ENCODE peak calls at places on chromosome 11, in seven cellular contexts. One of them, this sample, is unnamed.

GRCh38 chr11:133924661-133925060 is 32.1 kb downstream of the IGSF9B start:
- DNase-seq in HepG2: no peak
- DNase-seq in pancreas: no peak
- DNase-seq in astrocyte of the spinal cord: no peak
- DNase-seq in fibroblast of pulmonary artery: no peak
- DNase-seq in GM23338: no peak
- DNase-seq in cardiac fibroblast: no peak
- DNase-seq in this sample: no peak

GRCh38 chr11:73856001-73856663 is 20.5 kb downstream of the COA4 start:
- DNase-seq in HepG2: no peak
- DNase-seq in pancreas: no peak
- DNase-seq in astrocyte of the spinal cord: no peak
- DNase-seq in fibroblast of pulmonary artery: no peak
- DNase-seq in GM23338: no peak
- DNase-seq in cardiac fibroblast: no peak
- DNase-seq in this sample: no peak

GRCh38 chr11:109641549-109641948 is 219.6 kb downstream of the C11orf87 start:
- DNase-seq in HepG2: peak; percentile 3
- DNase-seq in pancreas: no peak
- DNase-seq in astrocyte of the spinal cord: peak; percentile 49
- DNase-seq in fibroblast of pulmonary artery: peak; percentile 62
- DNase-seq in GM23338: peak; percentile 78
- DNase-seq in cardiac fibroblast: peak; percentile 55
- DNase-seq in this sample: no peak

GRCh38 chr11:74018331-74019005 is 9.6 kb upstream of the UCP3 start:
- DNase-seq in HepG2: peak; percentile 89
- DNase-seq in pancreas: peak; percentile 90
- DNase-seq in astrocyte of the spinal cord: peak; percentile 71
- DNase-seq in fibroblast of pulmonary artery: peak; percentile 91
- DNase-seq in GM23338: no peak
- DNase-seq in cardiac fibroblast: peak; percentile 88
- DNase-seq in this sample: peak; percentile 82

GRCh38 chr11:8354622-8355417 is 91.1 kb upstream of the LMO1 start:
- DNase-seq in HepG2: no peak
- DNase-seq in pancreas: no peak
- DNase-seq in astrocyte of the spinal cord: no peak
- DNase-seq in fibroblast of pulmonary artery: no peak
- DNase-seq in GM23338: no peak
- DNase-seq in cardiac fibroblast: no peak
- DNase-seq in this sample: no peak

GRCh38 chr11:48036011-48036410 is 55.7 kb downstream of the PTPRJ start:
- DNase-seq in HepG2: no peak
- DNase-seq in pancreas: no peak
- DNase-seq in astrocyte of the spinal cord: no peak
- DNase-seq in fibroblast of pulmonary artery: no peak
- DNase-seq in GM23338: peak; percentile 62
- DNase-seq in cardiac fibroblast: no peak
- DNase-seq in this sample: no peak

GRCh38 chr11:95089620-95090542 is at the start of gene ENDOD1:
- DNase-seq in HepG2: peak; percentile 57
- DNase-seq in pancreas: peak; percentile 84
- DNase-seq in astrocyte of the spinal cord: peak; percentile 80
- DNase-seq in fibroblast of pulmonary artery: peak; percentile 84
- DNase-seq in GM23338: peak; percentile 90
- DNase-seq in cardiac fibroblast: peak; percentile 81
- DNase-seq in this sample: no peak

GRCh38 chr11:119863811-119864601 is 135.0 kb upstream of the NECTIN1 start:
- DNase-seq in HepG2: no peak
- DNase-seq in pancreas: no peak
- DNase-seq in astrocyte of the spinal cord: no peak
- DNase-seq in fibroblast of pulmonary artery: no peak
- DNase-seq in GM23338: peak; percentile 49
- DNase-seq in cardiac fibroblast: no peak
- DNase-seq in this sample: no peak

GRCh38 chr11:133985981-133986380 is 29.2 kb upstream of the IGSF9B start:
- DNase-seq in HepG2: no peak
- DNase-seq in pancreas: no peak
- DNase-seq in astrocyte of the spinal cord: no peak
- DNase-seq in fibroblast of pulmonary artery: no peak
- DNase-seq in GM23338: no peak
- DNase-seq in cardiac fibroblast: no peak
- DNase-seq in this sample: no peak

GRCh38 chr11:27807594-27807993 is 107.3 kb upstream of the BDNF start:
- DNase-seq in HepG2: no peak
- DNase-seq in pancreas: no peak
- DNase-seq in astrocyte of the spinal cord: no peak
- DNase-seq in fibroblast of pulmonary artery: peak; percentile 15
- DNase-seq in GM23338: no peak
- DNase-seq in cardiac fibroblast: peak; percentile 46
- DNase-seq in this sample: no peak

GRCh38 chr11:36702330-36703054 is 104.5 kb upstream of the RAG2 start:
- DNase-seq in HepG2: peak; percentile 63
- DNase-seq in pancreas: peak; percentile 52
- DNase-seq in astrocyte of the spinal cord: peak; percentile 72
- DNase-seq in fibroblast of pulmonary artery: peak; percentile 75
- DNase-seq in GM23338: peak; percentile 85
- DNase-seq in cardiac fibroblast: peak; percentile 77
- DNase-seq in this sample: peak; percentile 62

GRCh38 chr11:119854521-119854920 is 125.5 kb upstream of the NECTIN1 start:
- DNase-seq in HepG2: no peak
- DNase-seq in pancreas: no peak
- DNase-seq in astrocyte of the spinal cord: no peak
- DNase-seq in fibroblast of pulmonary artery: no peak
- DNase-seq in GM23338: no peak
- DNase-seq in cardiac fibroblast: no peak
- DNase-seq in this sample: no peak

GRCh38 chr11:22304337-22304961 is 33.7 kb upstream of the SLC17A6 start:
- DNase-seq in HepG2: peak; percentile 12
- DNase-seq in pancreas: no peak
- DNase-seq in astrocyte of the spinal cord: peak; percentile 40
- DNase-seq in fibroblast of pulmonary artery: peak; percentile 54
- DNase-seq in GM23338: peak; percentile 76
- DNase-seq in cardiac fibroblast: peak; percentile 60
- DNase-seq in this sample: peak; percentile 19

GRCh38 chr11:120652705-120653335 is 141.3 kb downstream of the GRIK4 start:
- DNase-seq in HepG2: no peak
- DNase-seq in pancreas: no peak
- DNase-seq in astrocyte of the spinal cord: no peak
- DNase-seq in fibroblast of pulmonary artery: peak; percentile 21
- DNase-seq in GM23338: peak; percentile 52
- DNase-seq in cardiac fibroblast: peak; percentile 2
- DNase-seq in this sample: no peak

GRCh38 chr11:86143429-86144030 is 74.6 kb upstream of the PICALM start:
- DNase-seq in HepG2: no peak
- DNase-seq in pancreas: no peak
- DNase-seq in astrocyte of the spinal cord: no peak
- DNase-seq in fibroblast of pulmonary artery: no peak
- DNase-seq in GM23338: no peak
- DNase-seq in cardiac fibroblast: no peak
- DNase-seq in this sample: no peak

GRCh38 chr11:77821349-77821851 is 456 bp downstream of the AAMDC start:
- DNase-seq in HepG2: peak; percentile 20
- DNase-seq in pancreas: no peak
- DNase-seq in astrocyte of the spinal cord: peak; percentile 47
- DNase-seq in fibroblast of pulmonary artery: peak; percentile 51
- DNase-seq in GM23338: peak; percentile 67
- DNase-seq in cardiac fibroblast: peak; percentile 40
- DNase-seq in this sample: no peak

GRCh38 chr11:36361901-36362391 is 65.9 kb downstream of the PRR5L start:
- DNase-seq in HepG2: no peak
- DNase-seq in pancreas: no peak
- DNase-seq in astrocyte of the spinal cord: peak; percentile 95
- DNase-seq in fibroblast of pulmonary artery: peak; percentile 84
- DNase-seq in GM23338: peak; percentile 43
- DNase-seq in cardiac fibroblast: peak; percentile 89
- DNase-seq in this sample: no peak

GRCh38 chr11:65552413-65552951 is 5.7 kb downstream of the LTBP3 start:
- DNase-seq in HepG2: no peak
- DNase-seq in pancreas: no peak
- DNase-seq in astrocyte of the spinal cord: no peak
- DNase-seq in fibroblast of pulmonary artery: no peak
- DNase-seq in GM23338: peak; percentile 52
- DNase-seq in cardiac fibroblast: no peak
- DNase-seq in this sample: no peak

GRCh38 chr11:65553301-65554001 is 4.7 kb downstream of the LTBP3 start:
- DNase-seq in HepG2: no peak
- DNase-seq in pancreas: no peak
- DNase-seq in astrocyte of the spinal cord: no peak
- DNase-seq in fibroblast of pulmonary artery: no peak
- DNase-seq in GM23338: peak; percentile 85
- DNase-seq in cardiac fibroblast: no peak
- DNase-seq in this sample: no peak

GRCh38 chr11:65554842-65555395 is 3.2 kb downstream of the LTBP3 start:
- DNase-seq in HepG2: no peak
- DNase-seq in pancreas: no peak
- DNase-seq in astrocyte of the spinal cord: no peak
- DNase-seq in fibroblast of pulmonary artery: no peak
- DNase-seq in GM23338: no peak
- DNase-seq in cardiac fibroblast: no peak
- DNase-seq in this sample: no peak

GRCh38 chr11:65555693-65556231 is 2.4 kb downstream of the LTBP3 start:
- DNase-seq in HepG2: peak; percentile 83
- DNase-seq in pancreas: no peak
- DNase-seq in astrocyte of the spinal cord: peak; percentile 90
- DNase-seq in fibroblast of pulmonary artery: peak; percentile 69
- DNase-seq in GM23338: no peak
- DNase-seq in cardiac fibroblast: peak; percentile 83
- DNase-seq in this sample: no peak

DNA sequence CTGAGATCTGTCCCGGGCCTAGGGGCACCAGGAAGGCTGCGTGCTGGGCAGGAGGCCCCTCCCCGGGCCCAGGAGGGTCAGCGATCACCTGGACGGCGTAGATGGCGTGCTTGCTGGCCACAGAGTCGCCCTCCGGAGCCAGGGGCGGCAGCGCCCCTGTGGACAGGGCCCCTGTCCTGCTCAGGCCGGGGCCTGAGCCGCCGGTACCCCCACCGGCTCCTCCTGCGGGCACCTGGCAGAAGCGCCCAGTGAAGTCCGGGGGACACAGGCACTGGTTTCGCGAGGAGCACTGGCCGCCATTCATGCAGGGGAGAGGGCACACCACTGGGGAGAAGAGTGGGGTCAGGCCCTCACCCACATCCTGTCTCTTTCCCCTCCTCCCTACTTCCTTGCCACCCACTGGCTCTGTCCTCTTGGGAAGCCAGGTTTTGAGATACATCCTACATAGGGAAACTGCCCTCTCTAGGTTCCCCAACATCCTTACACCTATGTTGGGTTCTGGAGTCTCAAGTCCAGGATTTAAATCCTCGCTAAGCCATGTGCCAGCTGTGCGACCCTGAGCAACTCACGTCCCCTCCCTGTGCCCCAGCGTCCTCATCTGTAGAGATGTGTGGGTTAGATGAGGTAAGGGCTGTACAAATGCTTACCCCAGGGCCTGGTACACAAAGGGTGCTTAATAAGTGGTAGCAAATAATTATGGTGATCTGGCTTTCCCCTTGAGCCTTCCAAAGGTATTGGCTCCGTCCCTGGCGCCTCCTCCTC is 3.9 kb downstream of the LTBP3 start:
- DNase-seq in HepG2: no peak
- DNase-seq in pancreas: no peak
- DNase-seq in astrocyte of the spinal cord: no peak
- DNase-seq in fibroblast of pulmonary artery: no peak
- DNase-seq in GM23338: no peak
- DNase-seq in cardiac fibroblast: no peak
- DNase-seq in this sample: no peak
- H3K4me3 ChIP-seq in HepG2: no peak overlapping the region
- H3K4me3 ChIP-seq in pancreas: no peak overlapping the region
- H3K4me3 ChIP-seq in astrocyte of the spinal cord: no peak overlapping the region
- H3K4me3 ChIP-seq in fibroblast of pulmonary artery: no peak overlapping the region
- H3K4me3 ChIP-seq in GM23338: peak overlapping the region; percentile 71
- H3K4me3 ChIP-seq in cardiac fibroblast: no peak overlapping the region
- H3K4me3 ChIP-seq in this sample: no peak overlapping the region

DNA sequence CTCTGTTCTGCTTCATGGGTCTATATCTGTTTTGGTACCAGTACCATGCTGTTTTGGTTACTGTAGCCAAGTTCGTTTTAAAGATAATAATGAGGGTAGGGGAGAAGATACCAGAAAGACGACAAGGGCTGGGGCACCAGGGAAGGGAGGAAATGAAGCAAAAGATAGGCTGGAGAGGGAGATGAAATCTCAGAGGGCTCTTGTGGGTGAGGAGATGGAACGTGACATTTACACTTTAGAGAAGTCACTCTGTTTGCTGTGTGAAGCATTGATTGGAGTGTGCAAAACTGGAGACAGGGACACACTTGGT is 33.5 kb downstream of the OR4D9 start:
- DNase-seq in HepG2: no peak
- DNase-seq in pancreas: no peak
- DNase-seq in astrocyte of the spinal cord: no peak
- DNase-seq in fibroblast of pulmonary artery: no peak
- DNase-seq in GM23338: no peak
- DNase-seq in cardiac fibroblast: no peak
- DNase-seq in this sample: no peak
- H3K4me3 ChIP-seq in HepG2: no peak overlapping the region
- H3K4me3 ChIP-seq in pancreas: no peak overlapping the region
- H3K4me3 ChIP-seq in astrocyte of the spinal cord: no peak overlapping the region
- H3K4me3 ChIP-seq in fibroblast of pulmonary artery: no peak overlapping the region
- H3K4me3 ChIP-seq in GM23338: no peak overlapping the region
- H3K4me3 ChIP-seq in cardiac fibroblast: no peak overlapping the region
- H3K4me3 ChIP-seq in this sample: no peak overlapping the region

DNA sequence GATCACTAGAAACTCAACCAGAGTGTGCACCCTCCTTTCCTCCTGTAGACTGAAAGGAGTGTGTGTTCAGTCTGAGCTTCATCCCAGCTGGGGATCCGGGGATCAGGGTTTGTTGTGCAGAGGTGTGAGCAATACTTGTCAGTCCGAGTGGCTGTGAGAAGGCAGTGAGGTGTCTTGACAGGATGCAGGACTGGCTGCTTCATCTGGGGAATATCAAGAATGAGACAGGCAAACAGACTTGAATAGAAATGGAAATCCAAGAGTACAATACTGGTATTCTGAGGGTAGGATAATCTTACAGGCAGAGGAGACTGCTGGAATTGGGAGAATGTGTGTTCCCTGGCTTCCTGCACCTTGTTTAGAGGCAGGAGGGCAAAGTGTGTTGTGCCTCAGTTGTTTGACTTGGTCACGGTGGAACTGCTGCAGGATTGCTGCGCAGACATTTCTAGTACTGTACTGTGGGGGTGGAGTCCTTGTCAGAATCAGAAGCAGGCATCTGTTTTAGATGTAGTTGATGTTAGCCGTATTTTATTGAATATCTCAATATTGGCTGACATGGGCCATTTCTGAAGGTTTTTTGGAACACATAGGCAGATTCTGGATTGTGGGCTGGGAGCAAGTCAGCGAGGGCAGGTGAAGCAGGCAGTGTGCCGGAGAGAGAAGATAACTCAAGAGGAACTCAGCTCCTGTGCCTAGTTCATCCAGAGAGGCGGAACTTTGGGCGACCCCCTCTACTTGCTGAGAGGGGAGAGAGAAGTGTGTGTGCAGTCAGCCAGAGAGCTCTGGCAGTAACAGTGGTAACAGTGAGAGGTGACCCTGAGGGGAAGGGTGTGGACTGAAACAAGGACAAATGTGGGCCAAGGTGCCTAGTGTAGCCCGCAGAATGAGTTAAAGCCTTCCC is 27.1 kb upstream of the GRK2 start:
- DNase-seq in HepG2: no peak
- DNase-seq in pancreas: no peak
- DNase-seq in astrocyte of the spinal cord: no peak
- DNase-seq in fibroblast of pulmonary artery: no peak
- DNase-seq in GM23338: no peak
- DNase-seq in cardiac fibroblast: peak; percentile 27
- DNase-seq in this sample: no peak
- H3K4me3 ChIP-seq in HepG2: peak overlapping the region; percentile 34
- H3K4me3 ChIP-seq in pancreas: no peak overlapping the region
- H3K4me3 ChIP-seq in astrocyte of the spinal cord: peak overlapping the region; percentile 20
- H3K4me3 ChIP-seq in fibroblast of pulmonary artery: peak overlapping the region; percentile 41
- H3K4me3 ChIP-seq in GM23338: peak overlapping the region; percentile 47
- H3K4me3 ChIP-seq in cardiac fibroblast: peak overlapping the region; percentile 37
- H3K4me3 ChIP-seq in this sample: peak overlapping the region; percentile 78

GRCh38 chr11:115717215-115717584 is 213.0 kb upstream of the CADM1 start:
- DNase-seq in HepG2: no peak
- DNase-seq in pancreas: no peak
- DNase-seq in astrocyte of the spinal cord: no peak
- DNase-seq in fibroblast of pulmonary artery: no peak
- DNase-seq in GM23338: no peak
- DNase-seq in cardiac fibroblast: no peak
- DNase-seq in this sample: no peak
- H3K4me3 ChIP-seq in HepG2: no peak overlapping the region
- H3K4me3 ChIP-seq in pancreas: no peak overlapping the region
- H3K4me3 ChIP-seq in astrocyte of the spinal cord: no peak overlapping the region
- H3K4me3 ChIP-seq in fibroblast of pulmonary artery: no peak overlapping the region
- H3K4me3 ChIP-seq in GM23338: no peak overlapping the region
- H3K4me3 ChIP-seq in cardiac fibroblast: no peak overlapping the region
- H3K4me3 ChIP-seq in this sample: no peak overlapping the region